ENCODE peak calls at places on chromosome 10, in nine cellular contexts. W is epithelial cell of prostate; J is activated CD8-positive, alpha-beta memory T cell treated with anti-CD3 and anti-CD28 coated beads, Interleukin-2, amount 50 U/mL, for 4 hours; B is HFF-Myc; X is activated CD4-positive, CD25-positive, alpha-beta regulatory T cell; D is Calu3; Q is WERI-Rb-1; M is fibroblast of lung; N is dermis blood vessel endothelial cell. A is an unnamed sample.

GRCh38 chr10:11328264-11329054 is 283.0 kb downstream of the USP6NL start:
- DNase-seq in M (no peak), Q (no peak), X (no peak), N (peak), D (no peak), B (no peak), J (no peak), W (no peak), A (no peak)

GRCh38 chr10:124641282-124642075 is 102.7 kb downstream of the FAM53B start:
- DNase-seq in D (no peak), X (no peak), W (no peak), J (peak), M (peak), N (no peak), Q (no peak), B (no peak), A (no peak)

GRCh38 chr10:126062132-126063032 is 166.0 kb downstream of the FANK1 start:
- DNase-seq in D (peak), J (no peak), Q (no peak), W (peak), X (no peak), M (peak), N (peak), B (peak), A (no peak)

GRCh38 chr10:79444243-79445119 is 943 bp downstream of the ZCCHC24 start:
- DNase-seq in D (peak), W (no peak), M (peak), B (no peak), X (no peak), J (peak), Q (peak), N (peak), A (no peak)

GRCh38 chr10:88080213-88080612 is 216.8 kb downstream of the PTEN start:
- DNase-seq in N (no peak), M (peak), J (no peak), X (no peak), B (no peak), Q (no peak), D (peak), W (no peak), A (no peak)

GRCh38 chr10:132851451-132851850 is 65.5 kb upstream of the NKX6-2 start:
- DNase-seq in B (no peak), J (no peak), M (no peak), W (no peak), N (no peak), D (no peak), X (no peak), Q (no peak), A (no peak)

GRCh38 chr10:123144697-123145541 is 3.0 kb upstream of the HMX2 start:
- DNase-seq in X (no peak), M (no peak), D (no peak), J (no peak), B (no peak), Q (peak), W (no peak), N (no peak), A (peak)

GRCh38 chr10:132845780-132846595 is 60.0 kb upstream of the NKX6-2 start:
- DNase-seq in X (no peak), B (no peak), N (no peak), Q (no peak), W (no peak), J (no peak), M (no peak), D (no peak), A (no peak)

GRCh38 chr10:133258818-133259602 is 17.7 kb downstream of the ADAM8 start:
- DNase-seq in M (peak), D (peak), Q (no peak), B (peak), W (peak), X (peak), J (peak), N (peak), A (no peak)

GRCh38 chr10:6124666-6125065 is 35.8 kb downstream of the RBM17 start:
- DNase-seq in B (no peak), N (peak), W (no peak), Q (no peak), M (no peak), D (no peak), X (no peak), J (no peak), A (no peak)

GRCh38 chr10:61974611-61975010 is 73.1 kb downstream of the ARID5B start:
- DNase-seq in J (no peak), W (no peak), X (no peak), N (peak), Q (no peak), M (peak), B (peak), D (no peak), A (peak)

GRCh38 chr10:102120987-102121738 is 995 bp upstream of the LDB1 start:
- DNase-seq in W (no peak), B (peak), X (no peak), N (no peak), M (peak), D (no peak), Q (peak), J (no peak), A (peak)

GRCh38 chr10:114322344-114322743 is 82.0 kb downstream of the AFAP1L2 start:
- DNase-seq in B (no peak), D (no peak), Q (no peak), M (no peak), N (no peak), X (no peak), J (no peak), W (no peak), A (peak)

GRCh38 chr10:52993109-52993508 is 220.5 kb upstream of the MBL2 start:
- DNase-seq in B (no peak), D (no peak), N (no peak), Q (no peak), W (no peak), X (no peak), M (no peak), J (no peak), A (no peak)

GRCh38 chr10:65765006-65765546 is 1160.8 kb upstream of the LRRTM3 start:
- DNase-seq in M (no peak), D (no peak), N (no peak), Q (no peak), W (no peak), X (no peak), J (no peak), B (no peak), A (no peak)

GRCh38 chr10:52216852-52217251 is 97.2 kb upstream of the DKK1 start:
- DNase-seq in M (peak), B (peak), N (peak), D (no peak), W (no peak), Q (no peak), X (no peak), J (no peak), A (no peak)

GRCh38 chr10:103933557-103934121 is 15.7 kb upstream of the STN1 start:
- DNase-seq in X (no peak), D (no peak), N (no peak), M (no peak), Q (no peak), W (no peak), J (no peak), B (no peak), A (no peak)

GRCh38 chr10:12844796-12845524 is 156.6 kb downstream of the CCDC3 start:
- DNase-seq in B (peak), J (no peak), Q (no peak), D (peak), X (no peak), M (peak), N (peak), W (no peak), A (no peak)

GRCh38 chr10:91875779-91876178 is 33.5 kb downstream of the FGFBP3 start:
- DNase-seq in D (no peak), B (no peak), W (no peak), N (no peak), Q (peak), J (no peak), M (no peak), X (no peak), A (no peak)

GRCh38 chr10:24901686-24902399 is 50.6 kb downstream of the PRTFDC1 start:
- DNase-seq in J (no peak), Q (peak), N (peak), W (peak), M (peak), D (peak), B (peak), X (no peak), A (no peak)

GRCh38 chr10:113059001-113059780 is 109.1 kb downstream of the TCF7L2 start:
- DNase-seq in X (no peak), J (no peak), D (no peak), W (no peak), M (peak), Q (no peak), B (no peak), N (peak), A (peak)

GRCh38 chr10:65348637-65349036 is 1577.2 kb upstream of the LRRTM3 start:
- DNase-seq in J (no peak), B (no peak), M (no peak), N (no peak), D (no peak), W (no peak), Q (no peak), X (no peak), A (no peak)

GRCh38 chr10:58952747-58953466 is 223.5 kb upstream of the PHYHIPL start:
- DNase-seq in X (no peak), N (peak), Q (peak), J (no peak), B (peak), D (peak), M (peak), W (no peak), A (peak)

GRCh38 chr10:70780772-70781171 is 4.4 kb downstream of the TBATA start:
- DNase-seq in M (no peak), D (no peak), B (no peak), X (no peak), J (no peak), Q (no peak), N (no peak), W (no peak), A (no peak)

GRCh38 chr10:18455086-18455884 is 196.1 kb downstream of the NSUN6 start:
- DNase-seq in X (no peak), N (no peak), J (no peak), D (no peak), W (no peak), B (peak), Q (no peak), M (no peak), A (no peak)

GRCh38 chr10:75956624-75957023 is 525.2 kb downstream of the LRMDA start:
- DNase-seq in X (no peak), N (peak), J (no peak), B (no peak), W (no peak), D (no peak), Q (peak), M (peak), A (peak)

GRCh38 chr10:105925045-105925785 is 1239.3 kb downstream of the SORCS1 start:
- DNase-seq in N (no peak), X (no peak), B (no peak), D (no peak), M (no peak), Q (no peak), J (no peak), W (no peak), A (no peak)

GRCh38 chr10:100969175-100970075 is at the start of gene SEMA4G:
- DNase-seq in D (peak), X (peak), J (peak), N (peak), M (peak), Q (peak), B (no peak), W (no peak), A (peak)

GRCh38 chr10:91907914-91908357 is 1.4 kb downstream of the FGFBP3 start:
- DNase-seq in B (no peak), X (no peak), D (no peak), J (no peak), Q (peak), M (no peak), W (no peak), N (no peak), A (peak)

GRCh38 chr10:1043532-1043995 is 5.4 kb downstream of the IDI1 start:
- DNase-seq in N (peak), Q (no peak), X (no peak), J (no peak), W (no peak), M (no peak), B (no peak), D (no peak), A (no peak)

GRCh38 chr10:4383683-4384082 is 442.3 kb upstream of the AKR1E2 start:
- DNase-seq in X (no peak), D (no peak), B (no peak), Q (no peak), M (peak), J (no peak), W (no peak), N (peak), A (no peak)

GRCh38 chr10:22927661-22928403 is at the start of gene ARMC3:
- DNase-seq in J (peak), N (peak), Q (peak), D (peak), M (peak), W (no peak), X (peak), B (no peak), A (peak)

GRCh38 chr10:49803988-49804387 is 41.9 kb upstream of the OGDHL start:
- DNase-seq in M (no peak), Q (no peak), D (no peak), J (no peak), X (no peak), W (no peak), B (no peak), N (no peak), A (no peak)

GRCh38 chr10:111347386-111348005 is 270.7 kb downstream of the ADRA2A start:
- DNase-seq in Q (no peak), W (no peak), J (no peak), X (no peak), D (peak), N (no peak), B (no peak), M (no peak), A (no peak)

GRCh38 chr10:119493155-119493554 is 49.4 kb downstream of the RGS10 start:
- DNase-seq in M (no peak), D (no peak), Q (no peak), N (peak), X (no peak), W (no peak), J (no peak), B (no peak), A (no peak)

GRCh38 chr10:105112862-105113261 is 471.8 kb downstream of the SORCS3 start:
- DNase-seq in X (no peak), N (no peak), W (no peak), J (no peak), M (no peak), D (no peak), Q (no peak), B (no peak), A (no peak)

GRCh38 chr10:49205206-49205605 is 17.0 kb upstream of the TMEM273 start:
- DNase-seq in J (no peak), M (no peak), W (no peak), N (no peak), D (no peak), B (no peak), Q (peak), X (no peak), A (peak)

GRCh38 chr10:93379366-93380042 is 102.6 kb downstream of the MYOF start:
- DNase-seq in X (peak), D (no peak), J (no peak), M (peak), N (peak), B (no peak), W (no peak), Q (no peak), A (no peak)

GRCh38 chr10:117556356-117556755 is 13.8 kb downstream of the EMX2 start:
- DNase-seq in M (no peak), J (no peak), Q (no peak), W (no peak), X (no peak), N (no peak), D (no peak), B (no peak), A (no peak)